ENCODE peak calls at places on chromosomes 4 and X, in ten cellular contexts. One of them, this sample, is unnamed.

GRCh38 chr4:72564184-72564583 is 4.8 kb downstream of the ADAMTS3 start:
- DNase-seq in NCI-H1092 treated with DMSO at 0.1 percent for 48 hours: no peak
- DNase-seq in astrocyte of the spinal cord: no peak
- DNase-seq in SW480: no peak
- DNase-seq in substantia nigra: no peak
- DNase-seq in iPS DF 6.9: no peak
- DNase-seq in hippocampal formation: no peak
- DNase-seq in HuH-7: no peak
- DNase-seq in Caki2: no peak
- DNase-seq in midbrain: no peak
- DNase-seq in this sample: peak

GRCh38 chrX:17464196-17464595 is 89.2 kb downstream of the NHS start:
- DNase-seq in NCI-H1092 treated with DMSO at 0.1 percent for 48 hours: no peak
- DNase-seq in substantia nigra: no peak
- DNase-seq in SW480: no peak
- DNase-seq in midbrain: no peak
- DNase-seq in HuH-7: no peak
- DNase-seq in hippocampal formation: no peak
- DNase-seq in Caki2: no peak
- DNase-seq in iPS DF 6.9: no peak
- DNase-seq in astrocyte of the spinal cord: peak
- DNase-seq in this sample: peak

GRCh38 chrX:47662144-47662657 is 3.2 kb upstream of the UXT start:
- DNase-seq in Caki2: peak
- DNase-seq in iPS DF 6.9: no peak
- DNase-seq in NCI-H1092 treated with DMSO at 0.1 percent for 48 hours: no peak
- DNase-seq in hippocampal formation: no peak
- DNase-seq in midbrain: no peak
- DNase-seq in SW480: peak
- DNase-seq in substantia nigra: no peak
- DNase-seq in HuH-7: no peak
- DNase-seq in astrocyte of the spinal cord: peak
- DNase-seq in this sample: peak

GRCh38 chr4:121380448-121381147 is at the start of gene QRFPR:
- DNase-seq in Caki2: peak
- DNase-seq in substantia nigra: no peak
- DNase-seq in NCI-H1092 treated with DMSO at 0.1 percent for 48 hours: no peak
- DNase-seq in astrocyte of the spinal cord: peak
- DNase-seq in hippocampal formation: no peak
- DNase-seq in HuH-7: no peak
- DNase-seq in iPS DF 6.9: peak
- DNase-seq in midbrain: no peak
- DNase-seq in SW480: no peak
- DNase-seq in this sample: no peak

GRCh38 chr4:70954032-70954431 is 39.4 kb upstream of the DCK start:
- DNase-seq in SW480: no peak
- DNase-seq in NCI-H1092 treated with DMSO at 0.1 percent for 48 hours: no peak
- DNase-seq in substantia nigra: no peak
- DNase-seq in midbrain: no peak
- DNase-seq in HuH-7: no peak
- DNase-seq in iPS DF 6.9: no peak
- DNase-seq in Caki2: no peak
- DNase-seq in astrocyte of the spinal cord: peak
- DNase-seq in hippocampal formation: no peak
- DNase-seq in this sample: peak

GRCh38 chrX:153774576-153775292 is 6.1 kb upstream of the SRPK3 start:
- DNase-seq in substantia nigra: no peak
- DNase-seq in iPS DF 6.9: no peak
- DNase-seq in midbrain: no peak
- DNase-seq in HuH-7: no peak
- DNase-seq in hippocampal formation: no peak
- DNase-seq in NCI-H1092 treated with DMSO at 0.1 percent for 48 hours: no peak
- DNase-seq in Caki2: no peak
- DNase-seq in astrocyte of the spinal cord: no peak
- DNase-seq in SW480: no peak
- DNase-seq in this sample: no peak

GRCh38 chr4:48958582-48958981 is 27.5 kb upstream of the CWH43 start:
- DNase-seq in NCI-H1092 treated with DMSO at 0.1 percent for 48 hours: no peak
- DNase-seq in midbrain: no peak
- DNase-seq in astrocyte of the spinal cord: no peak
- DNase-seq in hippocampal formation: no peak
- DNase-seq in substantia nigra: no peak
- DNase-seq in Caki2: no peak
- DNase-seq in HuH-7: no peak
- DNase-seq in SW480: no peak
- DNase-seq in iPS DF 6.9: no peak
- DNase-seq in this sample: no peak

GRCh38 chr4:337932-338758 is 531 bp downstream of the ZNF141 start:
- DNase-seq in HuH-7: no peak
- DNase-seq in hippocampal formation: no peak
- DNase-seq in iPS DF 6.9: no peak
- DNase-seq in midbrain: no peak
- DNase-seq in astrocyte of the spinal cord: peak
- DNase-seq in substantia nigra: peak
- DNase-seq in Caki2: peak
- DNase-seq in NCI-H1092 treated with DMSO at 0.1 percent for 48 hours: no peak
- DNase-seq in SW480: no peak
- DNase-seq in this sample: peak

GRCh38 chr4:113837397-113837796 is 75.9 kb upstream of the CAMK2D start:
- DNase-seq in iPS DF 6.9: no peak
- DNase-seq in Caki2: peak
- DNase-seq in astrocyte of the spinal cord: peak
- DNase-seq in substantia nigra: no peak
- DNase-seq in hippocampal formation: peak
- DNase-seq in midbrain: no peak
- DNase-seq in NCI-H1092 treated with DMSO at 0.1 percent for 48 hours: no peak
- DNase-seq in HuH-7: no peak
- DNase-seq in SW480: peak
- DNase-seq in this sample: peak

GRCh38 chr4:54041916-54042315 is 22.5 kb downstream of the CHIC2 start:
- DNase-seq in SW480: no peak
- DNase-seq in iPS DF 6.9: no peak
- DNase-seq in midbrain: no peak
- DNase-seq in NCI-H1092 treated with DMSO at 0.1 percent for 48 hours: no peak
- DNase-seq in Caki2: no peak
- DNase-seq in HuH-7: no peak
- DNase-seq in hippocampal formation: no peak
- DNase-seq in astrocyte of the spinal cord: no peak
- DNase-seq in substantia nigra: no peak
- DNase-seq in this sample: no peak

GRCh38 chr4:58602701-58603359 is 1492.6 kb upstream of the IGFBP7 start:
- DNase-seq in NCI-H1092 treated with DMSO at 0.1 percent for 48 hours: peak
- DNase-seq in Caki2: no peak
- DNase-seq in astrocyte of the spinal cord: no peak
- DNase-seq in iPS DF 6.9: no peak
- DNase-seq in HuH-7: no peak
- DNase-seq in SW480: no peak
- DNase-seq in hippocampal formation: no peak
- DNase-seq in substantia nigra: no peak
- DNase-seq in midbrain: no peak
- DNase-seq in this sample: no peak

GRCh38 chr4:54958236-54958635 is 167.2 kb downstream of the KDR start:
- DNase-seq in midbrain: no peak
- DNase-seq in SW480: no peak
- DNase-seq in astrocyte of the spinal cord: no peak
- DNase-seq in substantia nigra: no peak
- DNase-seq in NCI-H1092 treated with DMSO at 0.1 percent for 48 hours: no peak
- DNase-seq in Caki2: no peak
- DNase-seq in hippocampal formation: no peak
- DNase-seq in HuH-7: no peak
- DNase-seq in iPS DF 6.9: no peak
- DNase-seq in this sample: peak

GRCh38 chrX:110317079-110317819 is 636 bp downstream of the AMMECR1 start:
- DNase-seq in midbrain: no peak
- DNase-seq in HuH-7: no peak
- DNase-seq in astrocyte of the spinal cord: no peak
- DNase-seq in hippocampal formation: no peak
- DNase-seq in iPS DF 6.9: no peak
- DNase-seq in NCI-H1092 treated with DMSO at 0.1 percent for 48 hours: peak
- DNase-seq in substantia nigra: peak
- DNase-seq in SW480: peak
- DNase-seq in Caki2: peak
- DNase-seq in this sample: peak

GRCh38 chrX:25206761-25207160 is 191.0 kb upstream of the ARX start:
- DNase-seq in NCI-H1092 treated with DMSO at 0.1 percent for 48 hours: no peak
- DNase-seq in hippocampal formation: no peak
- DNase-seq in midbrain: no peak
- DNase-seq in Caki2: peak
- DNase-seq in HuH-7: no peak
- DNase-seq in SW480: peak
- DNase-seq in substantia nigra: no peak
- DNase-seq in astrocyte of the spinal cord: peak
- DNase-seq in iPS DF 6.9: no peak
- DNase-seq in this sample: no peak

GRCh38 chr4:173990126-173990878 is 293.2 kb downstream of the FBXO8 start:
- DNase-seq in SW480: peak
- DNase-seq in iPS DF 6.9: peak
- DNase-seq in midbrain: peak
- DNase-seq in Caki2: no peak
- DNase-seq in hippocampal formation: peak
- DNase-seq in substantia nigra: no peak
- DNase-seq in HuH-7: peak
- DNase-seq in NCI-H1092 treated with DMSO at 0.1 percent for 48 hours: peak
- DNase-seq in astrocyte of the spinal cord: peak
- DNase-seq in this sample: peak

GRCh38 chr4:150583287-150584197 is 1.6 kb downstream of the MAB21L2 start:
- DNase-seq in astrocyte of the spinal cord: peak
- DNase-seq in iPS DF 6.9: no peak
- DNase-seq in SW480: no peak
- DNase-seq in NCI-H1092 treated with DMSO at 0.1 percent for 48 hours: no peak
- DNase-seq in HuH-7: peak
- DNase-seq in hippocampal formation: no peak
- DNase-seq in midbrain: peak
- DNase-seq in substantia nigra: no peak
- DNase-seq in Caki2: no peak
- DNase-seq in this sample: peak

GRCh38 chr4:102174800-102175199 is 170.5 kb downstream of the SLC39A8 start:
- DNase-seq in midbrain: no peak
- DNase-seq in NCI-H1092 treated with DMSO at 0.1 percent for 48 hours: no peak
- DNase-seq in HuH-7: no peak
- DNase-seq in astrocyte of the spinal cord: peak
- DNase-seq in Caki2: no peak
- DNase-seq in substantia nigra: no peak
- DNase-seq in iPS DF 6.9: no peak
- DNase-seq in SW480: no peak
- DNase-seq in hippocampal formation: no peak
- DNase-seq in this sample: peak

GRCh38 chr4:86556791-86557415 is 37.2 kb upstream of the PTPN13 start:
- DNase-seq in substantia nigra: no peak
- DNase-seq in iPS DF 6.9: no peak
- DNase-seq in midbrain: no peak
- DNase-seq in NCI-H1092 treated with DMSO at 0.1 percent for 48 hours: no peak
- DNase-seq in astrocyte of the spinal cord: peak
- DNase-seq in HuH-7: no peak
- DNase-seq in hippocampal formation: no peak
- DNase-seq in Caki2: peak
- DNase-seq in SW480: peak
- DNase-seq in this sample: peak

GRCh38 chr4:7351014-7351413 is 83.7 kb downstream of the PSAPL1 start:
- DNase-seq in iPS DF 6.9: no peak
- DNase-seq in substantia nigra: peak
- DNase-seq in Caki2: no peak
- DNase-seq in astrocyte of the spinal cord: no peak
- DNase-seq in SW480: no peak
- DNase-seq in NCI-H1092 treated with DMSO at 0.1 percent for 48 hours: no peak
- DNase-seq in midbrain: peak
- DNase-seq in HuH-7: no peak
- DNase-seq in hippocampal formation: peak
- DNase-seq in this sample: no peak

GRCh38 chr4:55173580-55173979 is 48.2 kb upstream of the KDR start:
- DNase-seq in substantia nigra: no peak
- DNase-seq in hippocampal formation: no peak
- DNase-seq in midbrain: no peak
- DNase-seq in iPS DF 6.9: no peak
- DNase-seq in NCI-H1092 treated with DMSO at 0.1 percent for 48 hours: no peak
- DNase-seq in SW480: no peak
- DNase-seq in Caki2: no peak
- DNase-seq in astrocyte of the spinal cord: peak
- DNase-seq in HuH-7: no peak
- DNase-seq in this sample: peak

This sample was measured in cardiac fibroblast.